ENCODE peak calls at places on chromosome X, in ten cellular contexts. J, P, Z, I, E, Y, H, X, G and L are unnamed samples.

GRCh38 chrX:16612257-16612987 is 37.5 kb upstream of the S100G start:
- DNase-seq in P (no peak), H (no peak), Y (no peak), I (no peak), E (no peak), J (no peak), X (no peak), G (no peak), Z (no peak), L (no peak)

GRCh38 chrX:39310925-39311324 is 509.7 kb downstream of the MID1IP1 start:
- DNase-seq in J (no peak), Z (no peak), G (no peak), I (no peak), P (no peak), E (no peak), X (no peak), H (no peak), Y (no peak), L (no peak)

GRCh38 chrX:120514236-120514635 is 45.1 kb upstream of the LAMP2 start:
- DNase-seq in G (no peak), H (peak), Z (no peak), I (no peak), Y (peak), J (no peak), E (peak), X (peak), P (no peak), L (peak)

GRCh38 chrX:1542994-1543725 is 6.2 kb upstream of the P2RY8 start:
- DNase-seq in X (no peak), G (no peak), Z (peak), H (no peak), Y (no peak), E (no peak), J (no peak), P (peak), I (no peak), L (no peak)

GRCh38 chrX:9378980-9379696 is 85.7 kb upstream of the TBL1X start:
- DNase-seq in J (no peak), X (peak), Y (peak), E (no peak), P (no peak), Z (peak), I (no peak), H (peak), G (no peak), L (peak)

GRCh38 chrX:130125090-130125489 is 14.8 kb upstream of the ELF4 start:
- DNase-seq in Z (no peak), J (no peak), X (peak), G (no peak), E (no peak), H (peak), P (peak), I (no peak), Y (no peak), L (no peak)

GRCh38 chrX:19410259-19410658 is 66.5 kb downstream of the PDHA1 start:
- DNase-seq in G (no peak), E (no peak), Y (no peak), X (no peak), I (no peak), H (no peak), J (no peak), P (no peak), Z (no peak), L (no peak)

GRCh38 chrX:137028699-137029098 is 5.1 kb downstream of the GPR101 start:
- DNase-seq in Z (no peak), H (no peak), J (no peak), I (no peak), E (no peak), G (no peak), P (no peak), Y (no peak), X (no peak), L (no peak)

GRCh38 chrX:38108364-38108763 is 102.0 kb downstream of the SYTL5 start:
- DNase-seq in G (no peak), P (no peak), J (no peak), I (no peak), X (no peak), E (no peak), Z (no peak), Y (peak), H (no peak), L (no peak)

DNA sequence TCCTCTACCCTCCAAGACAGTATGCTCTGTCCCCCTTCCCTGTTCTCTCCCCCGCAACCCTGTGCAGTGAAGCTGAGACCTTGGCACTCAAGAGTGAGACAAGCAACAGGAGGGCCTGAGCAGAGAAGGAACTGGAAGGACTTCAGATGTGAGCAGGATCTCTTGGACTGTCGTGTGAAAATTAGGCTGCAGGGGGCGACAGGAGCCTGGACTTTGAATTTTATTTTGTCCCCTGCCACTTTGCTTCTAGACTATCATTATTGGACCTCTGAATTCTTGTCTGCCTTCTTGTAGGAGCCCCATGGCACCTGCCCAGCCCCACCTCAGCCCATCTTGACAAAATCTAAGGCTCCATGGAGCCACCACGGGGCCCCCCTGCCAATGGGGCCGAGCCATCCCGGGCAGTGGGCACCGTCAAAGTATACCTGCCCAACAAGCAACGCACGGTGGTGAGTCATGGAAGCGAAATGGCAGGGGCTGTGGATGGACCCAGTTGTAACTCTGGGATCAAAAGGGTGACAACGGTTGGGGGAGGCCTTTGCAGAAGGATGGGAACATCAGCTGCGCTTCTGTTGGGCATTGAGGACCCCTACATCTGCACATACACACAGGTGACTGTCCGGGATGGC is 1.7 kb downstream of the ARAF start:
- DNase-seq in G (no peak), I (no peak), P (no peak), Z (peak), X (peak), E (peak), J (no peak), Y (no peak), H (no peak), L (peak)
- TF ChIP-seq CTCF in G (peak), I (no peak), P (no peak), Z (peak), X (peak), E (peak), J (no peak), Y (peak), H (peak), L (peak)

DNA sequence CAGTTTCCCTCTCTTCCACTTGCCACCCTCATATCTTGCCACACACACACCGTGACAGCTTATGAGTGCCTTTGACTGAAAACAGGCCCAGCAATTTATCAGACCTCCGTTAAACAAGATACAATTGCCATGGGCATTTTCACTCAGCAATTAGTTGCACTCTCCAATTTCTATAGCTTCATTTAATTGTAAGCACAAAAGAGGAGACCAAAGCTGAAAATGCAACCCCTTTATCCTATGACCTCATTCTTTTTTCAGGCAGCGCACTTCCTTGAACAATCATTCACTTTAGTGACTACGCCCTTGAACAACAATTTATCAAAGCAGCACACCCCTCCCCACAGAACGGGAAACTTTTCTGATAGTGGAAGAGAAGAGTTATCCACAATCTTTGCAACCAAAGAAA is 4.1 kb downstream of the POF1B start:
- DNase-seq in G (no peak), J (no peak), P (no peak), I (no peak), Y (no peak), E (no peak), H (no peak), Z (no peak), X (no peak), L (no peak)
- H3K4me3 ChIP-seq in G (no peak), J (no peak), P (no peak), I (no peak), Y (no peak), E (no peak), H (no peak), Z (no peak), X (no peak), L (no peak)

GRCh38 chrX:108541286-108541685 is 101.6 kb downstream of the COL4A5 start:
- DNase-seq in J (no peak), P (no peak), X (no peak), H (no peak), E (no peak), Y (no peak), Z (no peak), I (no peak), G (no peak), L (no peak)

GRCh38 chrX:108537005-108537404 is 97.4 kb downstream of the COL4A5 start:
- DNase-seq in J (no peak), I (no peak), Y (peak), E (peak), G (no peak), X (peak), P (peak), Z (peak), H (peak), L (peak)
- TF ChIP-seq CTCF in J (peak), I (peak), Y (peak), E (peak), G (peak), X (peak), P (no peak), Z (peak), H (peak), L (peak)

GRCh38 chrX:23782455-23782854 is 518 bp upstream of the SAT1 start:
- DNase-seq in J (no peak), I (no peak), P (no peak), E (no peak), X (peak), H (no peak), Y (no peak), Z (no peak), G (no peak), L (no peak)
- H3K4me3 ChIP-seq in J (peak), I (peak), P (no peak), E (peak), X (peak), H (no peak), Y (no peak), Z (peak), G (no peak), L (no peak)

GRCh38 chrX:64093761-64094160 is 111.7 kb downstream of the AMER1 start:
- DNase-seq in Y (peak), P (no peak), H (peak), I (no peak), G (no peak), E (peak), J (no peak), X (peak), Z (no peak), L (no peak)
- TF ChIP-seq CTCF in Y (peak), P (no peak), H (no peak), I (no peak), G (peak), E (peak), J (peak), X (peak), Z (peak), L (peak)

GRCh38 chrX:107135965-107136307 is 17.3 kb upstream of the RBM41 start:
- DNase-seq in H (no peak), J (no peak), E (no peak), Z (no peak), Y (no peak), X (no peak), P (no peak), G (no peak), I (no peak), L (no peak)
- H3K4me3 ChIP-seq in H (no peak), J (no peak), E (no peak), Z (no peak), Y (no peak), X (no peak), P (no peak), G (no peak), I (no peak), L (no peak)

GRCh38 chrX:105038672-105039328 is 181.7 kb downstream of the TEX13A start:
- DNase-seq in Z (no peak), J (no peak), I (no peak), X (no peak), Y (no peak), P (no peak), H (no peak), E (no peak), G (no peak), L (no peak)
- TF ChIP-seq CTCF in Z (no peak), J (no peak), I (no peak), X (no peak), Y (no peak), P (no peak), H (no peak), E (no peak), G (no peak), L (no peak)

GRCh38 chrX:41303013-41303412 is 30.9 kb upstream of the DDX3X start:
- DNase-seq in Y (no peak), G (peak), Z (no peak), J (no peak), E (no peak), I (no peak), H (no peak), X (peak), P (no peak), L (no peak)

GRCh38 chrX:41301438-41301824 is 32.5 kb upstream of the DDX3X start:
- DNase-seq in G (no peak), X (no peak), Z (no peak), H (no peak), P (no peak), Y (no peak), E (no peak), I (no peak), J (no peak), L (no peak)

GRCh38 chrX:41302293-41302868 is 31.6 kb upstream of the DDX3X start:
- DNase-seq in G (no peak), I (no peak), P (no peak), Z (no peak), Y (no peak), X (no peak), H (no peak), E (peak), J (no peak), L (no peak)

GRCh38 chrX:41304178-41304577 is 29.8 kb upstream of the DDX3X start:
- DNase-seq in I (no peak), G (no peak), P (no peak), X (no peak), E (no peak), J (no peak), Y (no peak), H (no peak), Z (no peak), L (no peak)

DNA sequence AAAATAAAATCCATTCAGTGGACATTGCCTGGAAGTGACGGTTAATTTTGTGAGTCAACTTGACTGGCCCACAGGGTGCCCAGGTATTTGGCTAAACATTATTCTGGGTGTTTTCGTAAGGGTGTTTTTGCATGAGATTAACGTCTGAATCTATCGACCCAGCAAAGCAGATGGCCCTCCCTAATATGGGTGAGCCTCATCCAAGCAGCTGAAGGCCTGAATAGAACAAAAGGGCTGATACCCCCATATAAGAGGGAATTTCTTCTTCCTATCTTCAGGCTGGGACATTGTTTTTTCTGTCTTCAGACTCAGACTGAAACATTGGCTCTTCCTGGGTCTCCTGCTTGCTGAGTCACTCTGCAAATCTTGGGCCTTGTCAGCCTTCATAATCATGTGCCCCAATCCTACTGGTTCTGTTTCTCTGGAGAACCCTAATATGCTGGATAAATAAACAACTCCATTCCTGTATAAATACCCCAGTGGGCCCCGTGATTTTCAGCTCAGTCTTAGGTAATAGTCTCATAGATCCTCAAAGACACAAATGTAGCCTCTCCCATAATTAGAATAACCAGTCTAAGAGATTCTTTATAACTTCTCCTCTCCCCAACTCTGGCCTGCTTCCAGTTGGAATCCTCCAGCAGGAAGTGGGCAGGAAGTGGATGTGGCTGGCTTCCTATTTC is 33.1 kb upstream of the DDX3X start:
- DNase-seq in Y (peak), G (no peak), Z (no peak), P (peak), I (no peak), X (peak), E (no peak), H (peak), J (no peak), L (peak)
- H3K4me3 ChIP-seq in Y (no peak), G (no peak), Z (no peak), P (no peak), I (no peak), X (no peak), E (no peak), H (no peak), J (no peak), L (no peak)

DNA sequence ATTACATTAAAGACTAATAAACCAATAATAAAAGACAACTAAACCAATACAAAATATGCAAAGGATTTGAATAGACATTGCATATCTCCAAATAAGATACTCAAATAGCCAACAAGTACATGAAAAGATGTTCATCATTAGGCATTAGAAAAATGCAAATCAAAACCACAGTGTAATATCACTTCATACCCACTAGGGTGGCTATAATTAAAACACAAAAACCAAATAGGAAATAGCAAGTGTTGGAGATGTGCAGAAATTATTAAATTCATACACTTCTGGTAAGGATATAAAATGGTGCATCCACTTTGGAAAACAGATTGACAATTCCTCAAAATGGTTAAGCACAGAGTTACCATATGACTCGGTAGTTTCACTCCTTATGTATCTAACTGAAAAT is 860.8 kb upstream of the DIAPH2 start:
- DNase-seq in G (no peak), H (no peak), Z (no peak), J (no peak), P (no peak), Y (no peak), I (no peak), E (no peak), X (no peak), L (no peak)
- TF ChIP-seq CTCF in G (no peak), H (no peak), Z (no peak), J (no peak), P (no peak), Y (no peak), I (no peak), E (peak), X (peak), L (no peak)

DNA sequence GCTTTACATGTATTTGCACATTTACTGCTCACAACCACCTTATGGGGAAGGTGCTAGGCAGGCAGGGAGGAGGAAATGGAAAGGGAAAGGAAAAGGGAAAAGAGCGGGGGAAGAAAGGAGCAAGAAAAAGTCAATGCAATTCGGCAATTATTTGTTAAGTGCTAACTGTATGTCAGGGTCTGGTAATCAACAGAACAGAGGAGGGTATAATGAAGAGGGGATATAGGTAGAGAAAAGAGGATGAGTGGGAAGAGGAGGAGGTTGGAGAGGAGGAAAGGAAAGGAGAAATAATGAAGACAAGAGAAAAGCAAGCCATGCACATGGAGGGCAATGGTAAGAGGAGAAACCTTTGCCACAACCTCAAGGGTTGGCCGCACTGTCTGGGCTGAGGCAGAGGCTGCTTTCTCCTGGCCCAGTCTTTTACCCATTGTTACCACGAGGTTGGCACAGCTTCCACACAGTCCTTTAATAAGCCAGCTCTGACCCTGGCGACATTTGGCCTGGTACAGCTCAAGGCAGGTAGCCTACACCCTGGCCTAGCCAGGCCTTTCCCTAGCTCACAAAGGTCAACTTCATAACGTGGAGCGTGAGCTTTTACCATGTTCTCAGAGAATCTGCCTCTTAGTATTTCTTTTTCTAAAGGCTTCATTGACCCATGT is 836 bp downstream of the BTK start:
- DNase-seq in I (no peak), X (no peak), Z (no peak), P (no peak), J (no peak), E (no peak), G (no peak), H (no peak), Y (no peak), L (no peak)
- H3K4me3 ChIP-seq in I (peak), X (no peak), Z (no peak), P (no peak), J (no peak), E (no peak), G (no peak), H (no peak), Y (no peak), L (no peak)